ENCODE peak calls at places on chromosomes 13 and 19, in six cellular contexts. One of them, this sample, is unnamed.

GRCh38 chr19:29855771-29856510 is 44.1 kb downstream of the CCNE1 start:
- DNase-seq in germinal center: no peak
- DNase-seq in suprapubic skin: no peak
- DNase-seq in adrenal gland: no peak
- DNase-seq in head of caudate nucleus: no peak
- DNase-seq in ELR: no peak
- DNase-seq in this sample: no peak

GRCh38 chr13:22134261-22134660 is 463.4 kb downstream of the FGF9 start:
- DNase-seq in germinal center: no peak
- DNase-seq in suprapubic skin: no peak
- DNase-seq in adrenal gland: no peak
- DNase-seq in head of caudate nucleus: no peak
- DNase-seq in ELR: no peak
- DNase-seq in this sample: no peak

GRCh38 chr13:88176231-88176630 is 505.1 kb downstream of the SLITRK5 start:
- DNase-seq in germinal center: no peak
- DNase-seq in suprapubic skin: no peak
- DNase-seq in adrenal gland: no peak
- DNase-seq in head of caudate nucleus: no peak
- DNase-seq in ELR: no peak
- DNase-seq in this sample: no peak

GRCh38 chr13:30792257-30793000 is 57.1 kb downstream of the ALOX5AP start:
- DNase-seq in germinal center: no peak
- DNase-seq in suprapubic skin: peak; percentile 89
- DNase-seq in adrenal gland: peak; percentile 96
- DNase-seq in head of caudate nucleus: peak; percentile 77
- DNase-seq in ELR: peak; percentile 94
- DNase-seq in this sample: peak; percentile 89

GRCh38 chr13:100235311-100235901 is 146.5 kb downstream of the PCCA start:
- DNase-seq in germinal center: peak; percentile 7
- DNase-seq in suprapubic skin: no peak
- DNase-seq in adrenal gland: no peak
- DNase-seq in head of caudate nucleus: no peak
- DNase-seq in ELR: peak; percentile 76
- DNase-seq in this sample: peak; percentile 62

GRCh38 chr19:3586707-3587346 is 1.5 kb downstream of the GIPC3 start:
- DNase-seq in germinal center: no peak
- DNase-seq in suprapubic skin: no peak
- DNase-seq in adrenal gland: no peak
- DNase-seq in head of caudate nucleus: no peak
- DNase-seq in ELR: no peak
- DNase-seq in this sample: no peak

GRCh38 chr19:16098416-16098768 is 13.3 kb upstream of the RAB8A start:
- DNase-seq in germinal center: no peak
- DNase-seq in suprapubic skin: no peak
- DNase-seq in adrenal gland: no peak
- DNase-seq in head of caudate nucleus: no peak
- DNase-seq in ELR: no peak
- DNase-seq in this sample: no peak

GRCh38 chr19:11510444-11510843 is 4.8 kb upstream of the ZNF653 start:
- DNase-seq in germinal center: no peak
- DNase-seq in suprapubic skin: no peak
- DNase-seq in adrenal gland: no peak
- DNase-seq in head of caudate nucleus: no peak
- DNase-seq in ELR: no peak
- DNase-seq in this sample: no peak

GRCh38 chr19:33426621-33427475 is 53.3 kb downstream of the CEBPG start:
- DNase-seq in germinal center: no peak
- DNase-seq in suprapubic skin: no peak
- DNase-seq in adrenal gland: no peak
- DNase-seq in head of caudate nucleus: no peak
- DNase-seq in ELR: no peak
- DNase-seq in this sample: no peak

GRCh38 chr19:45457776-45458175 is 10.0 kb upstream of the FOSB start:
- DNase-seq in germinal center: no peak
- DNase-seq in suprapubic skin: no peak
- DNase-seq in adrenal gland: no peak
- DNase-seq in head of caudate nucleus: no peak
- DNase-seq in ELR: no peak
- DNase-seq in this sample: no peak

GRCh38 chr19:2255982-2256685 is at the start of gene JSRP1:
- DNase-seq in germinal center: no peak
- DNase-seq in suprapubic skin: no peak
- DNase-seq in adrenal gland: no peak
- DNase-seq in head of caudate nucleus: no peak
- DNase-seq in ELR: no peak
- DNase-seq in this sample: peak; percentile 73

GRCh38 chr13:46386426-46386995 is 541 bp downstream of the RUBCNL start:
- DNase-seq in germinal center: peak; percentile 25
- DNase-seq in suprapubic skin: no peak
- DNase-seq in adrenal gland: no peak
- DNase-seq in head of caudate nucleus: peak; percentile 41
- DNase-seq in ELR: no peak
- DNase-seq in this sample: no peak

GRCh38 chr13:110340812-110341444 is 33.8 kb downstream of the COL4A2 start:
- DNase-seq in germinal center: no peak
- DNase-seq in suprapubic skin: peak; percentile 88
- DNase-seq in adrenal gland: peak; percentile 80
- DNase-seq in head of caudate nucleus: no peak
- DNase-seq in ELR: peak; percentile 88
- DNase-seq in this sample: no peak

GRCh38 chr19:41159861-41160260 is 33.2 kb upstream of the CYP2S1 start:
- DNase-seq in germinal center: no peak
- DNase-seq in suprapubic skin: no peak
- DNase-seq in adrenal gland: no peak
- DNase-seq in head of caudate nucleus: no peak
- DNase-seq in ELR: no peak
- DNase-seq in this sample: no peak

GRCh38 chr13:64756621-64757020 is 2473.5 kb downstream of the PCDH9 start:
- DNase-seq in germinal center: no peak
- DNase-seq in suprapubic skin: no peak
- DNase-seq in adrenal gland: no peak
- DNase-seq in head of caudate nucleus: no peak
- DNase-seq in ELR: no peak
- DNase-seq in this sample: no peak

GRCh38 chr13:29677627-29678026 is 82.1 kb upstream of the SLC7A1 start:
- DNase-seq in germinal center: no peak
- DNase-seq in suprapubic skin: no peak
- DNase-seq in adrenal gland: no peak
- DNase-seq in head of caudate nucleus: no peak
- DNase-seq in ELR: no peak
- DNase-seq in this sample: no peak

GRCh38 chr13:76703621-76704020 is 182.6 kb downstream of the KCTD12 start:
- DNase-seq in germinal center: no peak
- DNase-seq in suprapubic skin: no peak
- DNase-seq in adrenal gland: no peak
- DNase-seq in head of caudate nucleus: no peak
- DNase-seq in ELR: peak; percentile 58
- DNase-seq in this sample: no peak

GRCh38 chr19:6570754-6571153 is 20.2 kb downstream of the CD70 start:
- DNase-seq in germinal center: no peak
- DNase-seq in suprapubic skin: no peak
- DNase-seq in adrenal gland: no peak
- DNase-seq in head of caudate nucleus: no peak
- DNase-seq in ELR: no peak
- DNase-seq in this sample: no peak

GRCh38 chr13:27374650-27375049 is 49.8 kb upstream of the GTF3A start:
- DNase-seq in germinal center: peak; percentile 79
- DNase-seq in suprapubic skin: no peak
- DNase-seq in adrenal gland: peak; percentile 61
- DNase-seq in head of caudate nucleus: peak; percentile 68
- DNase-seq in ELR: peak; percentile 90
- DNase-seq in this sample: peak; percentile 82

This sample was measured in ACHN.